ENCODE peak calls at places on chromosomes 11 and 22, in six cellular contexts. J is stimulated activated effector memory CD8-positive, alpha-beta T cell treated with anti-CD3 and anti-CD28 coated beads, Interleukin-12 subunit alpha, Interleukin-12 subunit beta, amount 100 ng/mL, for 72 hours; U is LoVo; K is ELF-1; Z is omental fat pad; I is GM23338. O is an unnamed sample.

GRCh38 chr11:9138133-9138453 is 46.7 kb upstream of the SCUBE2 start:
- DNase-seq in J (no peak), Z (no peak), I (no peak), K (no peak), U (no peak), O (no peak)

GRCh38 chr11:48081151-48082010 is 101.0 kb downstream of the PTPRJ start:
- DNase-seq in I (no peak), U (no peak), Z (no peak), K (no peak), J (no peak), O (peak)

GRCh38 chr22:17138451-17139042 is 17.4 kb upstream of the TMEM121B start:
- DNase-seq in Z (no peak), U (no peak), J (no peak), I (no peak), K (no peak), O (no peak)

GRCh38 chr22:26674211-26675190 is 17.1 kb downstream of the MIAT start:
- DNase-seq in K (no peak), J (no peak), Z (no peak), I (no peak), U (no peak), O (no peak)

GRCh38 chr11:96748639-96749370 is 359.0 kb downstream of the JRKL start:
- DNase-seq in U (no peak), J (no peak), I (no peak), Z (no peak), K (no peak), O (no peak)

GRCh38 chr11:11620251-11620965 is 1.4 kb downstream of the GALNT18 start:
- DNase-seq in I (peak), Z (peak), U (peak), J (peak), K (peak), O (peak)

GRCh38 chr11:37849731-37850130 is 1251.7 kb upstream of the RAG2 start:
- DNase-seq in J (no peak), I (no peak), U (no peak), Z (no peak), K (no peak), O (no peak)

GRCh38 chr22:24155597-24156145 is 25.6 kb upstream of the SUSD2 start:
- DNase-seq in U (peak), J (peak), I (peak), K (peak), Z (peak), O (peak)

GRCh38 chr11:823441-824291 is 4.1 kb upstream of the CRACR2B start:
- DNase-seq in U (no peak), I (no peak), K (no peak), J (no peak), Z (no peak), O (no peak)

GRCh38 chr22:30398685-30399680 is 2.2 kb downstream of the SEC14L2 start:
- DNase-seq in U (no peak), I (no peak), Z (no peak), J (no peak), K (no peak), O (no peak)

GRCh38 chr11:287821-288327 is 1.1 kb upstream of the PGGHG start:
- DNase-seq in J (no peak), U (no peak), I (no peak), K (no peak), Z (no peak), O (no peak)

GRCh38 chr11:3201677-3202181 is 16.9 kb downstream of the MRGPRG start:
- DNase-seq in J (no peak), Z (no peak), K (no peak), I (no peak), U (no peak), O (no peak)

GRCh38 chr11:68271023-68271780 is 571 bp downstream of the C11orf24 start:
- DNase-seq in I (peak), Z (no peak), J (no peak), U (peak), K (peak), O (peak)

GRCh38 chr11:101718406-101718805 is 134.6 kb upstream of the TRPC6 start:
- DNase-seq in I (no peak), K (no peak), Z (no peak), U (no peak), J (no peak), O (no peak)

GRCh38 chr22:43106302-43106701 is 4.2 kb upstream of the BIK start:
- DNase-seq in U (no peak), I (no peak), J (no peak), K (no peak), Z (no peak), O (no peak)